ENCODE peak calls at places on chromosomes 3 and 15, in six cellular contexts. M is stomach, B is H1, D is tibial nerve, K is Peyer's patch, X is uterus. Y is an unnamed sample.

GRCh38 chr3:10917176-10917575 is 75.4 kb upstream of the SLC6A1 start:
- DNase-seq in M (no peak), B (no peak), D (no peak), K (peak), X (no peak), Y (no peak)

GRCh38 chr3:133505813-133506212 is 67.7 kb upstream of the CDV3 start:
- DNase-seq in M (no peak), B (no peak), D (no peak), K (no peak), X (no peak), Y (no peak)

GRCh38 chr3:29465836-29466235 is 185.0 kb downstream of the RBMS3 start:
- DNase-seq in M (no peak), B (no peak), D (no peak), K (no peak), X (no peak), Y (peak)

GRCh38 chr3:124149774-124150173 is 157.8 kb upstream of the ROPN1 start:
- DNase-seq in M (no peak), B (no peak), D (no peak), K (no peak), X (no peak), Y (no peak)

GRCh38 chr3:43288366-43288765 is 2.0 kb downstream of the SNRK start:
- DNase-seq in M (no peak), B (no peak), D (no peak), K (no peak), X (no peak), Y (no peak)

GRCh38 chr3:42728668-42729364 is 26.2 kb upstream of the HHATL start:
- DNase-seq in M (no peak), B (no peak), D (no peak), K (no peak), X (no peak), Y (no peak)

GRCh38 chr3:4734454-4734853 is 241.3 kb downstream of the ITPR1 start:
- DNase-seq in M (no peak), B (no peak), D (no peak), K (no peak), X (no peak), Y (no peak)

GRCh38 chr3:158167737-158168469 is 58.0 kb downstream of the RSRC1 start:
- DNase-seq in M (no peak), B (no peak), D (no peak), K (no peak), X (no peak), Y (no peak)

GRCh38 chr3:7739754-7740153 is 761.9 kb upstream of the LMCD1 start:
- DNase-seq in M (no peak), B (no peak), D (no peak), K (no peak), X (no peak), Y (no peak)

GRCh38 chr3:15154326-15154725 is 51.7 kb upstream of the CAPN7 start:
- DNase-seq in M (no peak), B (no peak), D (no peak), K (no peak), X (no peak), Y (no peak)

GRCh38 chr3:66396888-66397287 is 103.9 kb downstream of the LRIG1 start:
- DNase-seq in M (no peak), B (no peak), D (no peak), K (no peak), X (no peak), Y (no peak)

GRCh38 chr15:52783191-52783829 is 6.8 kb downstream of the ONECUT1 start:
- DNase-seq in M (no peak), B (peak), D (no peak), K (no peak), X (no peak), Y (no peak)

GRCh38 chr3:33425456-33425855 is 14.7 kb downstream of the UBP1 start:
- DNase-seq in M (no peak), B (no peak), D (no peak), K (no peak), X (no peak), Y (no peak)

GRCh38 chr3:69012836-69013255 is 638 bp downstream of the EOGT start:
- DNase-seq in M (peak), B (no peak), D (no peak), K (no peak), X (peak), Y (peak)

GRCh38 chr15:90620379-90621134 is 90.8 kb downstream of the CRTC3 start:
- DNase-seq in M (no peak), B (no peak), D (no peak), K (no peak), X (no peak), Y (peak)

GRCh38 chr3:130933801-130934345 is 40.0 kb downstream of the ATP2C1 start:
- DNase-seq in M (no peak), B (no peak), D (no peak), K (no peak), X (no peak), Y (no peak)

GRCh38 chr3:10707984-10708868 is 107.8 kb upstream of the SLC6A11 start:
- DNase-seq in M (no peak), B (no peak), D (no peak), K (no peak), X (peak), Y (no peak)

GRCh38 chr3:47643092-47643491 is 64.4 kb upstream of the CSPG5 start:
- DNase-seq in M (no peak), B (no peak), D (no peak), K (no peak), X (no peak), Y (no peak)

GRCh38 chr3:47348411-47349154 is 32.2 kb upstream of the PTPN23 start:
- DNase-seq in M (no peak), B (no peak), D (no peak), K (no peak), X (no peak), Y (no peak)

GRCh38 chr3:191236635-191237034 is 37.6 kb downstream of the OSTN start:
- DNase-seq in M (no peak), B (no peak), D (no peak), K (no peak), X (no peak), Y (no peak)

GRCh38 chr3:191424871-191425270 is 36.1 kb upstream of the PYDC2 start:
- DNase-seq in M (no peak), B (no peak), D (no peak), K (no peak), X (no peak), Y (no peak)

GRCh38 chr15:76335129-76335850 is 1.3 kb upstream of the ISL2 start:
- DNase-seq in M (no peak), B (no peak), D (no peak), K (peak), X (no peak), Y (no peak)

GRCh38 chr3:25257026-25257425 is 171.0 kb upstream of the RARB start:
- DNase-seq in M (no peak), B (no peak), D (no peak), K (no peak), X (no peak), Y (no peak)

GRCh38 chr3:130316164-130316563 is 29.3 kb upstream of the COL6A5 start:
- DNase-seq in M (no peak), B (no peak), D (no peak), K (no peak), X (peak), Y (no peak)

GRCh38 chr3:126131881-126132750 is 48.2 kb upstream of the SLC41A3 start:
- DNase-seq in M (peak), B (no peak), D (no peak), K (peak), X (peak), Y (no peak)

GRCh38 chr3:58637509-58637908 is 29.1 kb downstream of the FAM3D start:
- DNase-seq in M (no peak), B (no peak), D (no peak), K (no peak), X (no peak), Y (no peak)

GRCh38 chr3:133927543-133928066 is 31.9 kb upstream of the RAB6B start:
- DNase-seq in M (peak), B (no peak), D (no peak), K (peak), X (peak), Y (peak)

GRCh38 chr3:86073799-86074198 is 917.1 kb downstream of the VGLL3 start:
- DNase-seq in M (no peak), B (no peak), D (no peak), K (no peak), X (no peak), Y (no peak)

GRCh38 chr3:28972921-28973320 is 307.9 kb upstream of the RBMS3 start:
- DNase-seq in M (no peak), B (no peak), D (no peak), K (no peak), X (no peak), Y (no peak)

GRCh38 chr3:73451276-73451973 is 173.3 kb downstream of the PDZRN3 start:
- DNase-seq in M (peak), B (no peak), D (no peak), K (no peak), X (no peak), Y (no peak)

GRCh38 chr15:71011503-71012155 is 103.6 kb upstream of the THSD4 start:
- DNase-seq in M (no peak), B (no peak), D (no peak), K (no peak), X (no peak), Y (no peak)

DNA sequence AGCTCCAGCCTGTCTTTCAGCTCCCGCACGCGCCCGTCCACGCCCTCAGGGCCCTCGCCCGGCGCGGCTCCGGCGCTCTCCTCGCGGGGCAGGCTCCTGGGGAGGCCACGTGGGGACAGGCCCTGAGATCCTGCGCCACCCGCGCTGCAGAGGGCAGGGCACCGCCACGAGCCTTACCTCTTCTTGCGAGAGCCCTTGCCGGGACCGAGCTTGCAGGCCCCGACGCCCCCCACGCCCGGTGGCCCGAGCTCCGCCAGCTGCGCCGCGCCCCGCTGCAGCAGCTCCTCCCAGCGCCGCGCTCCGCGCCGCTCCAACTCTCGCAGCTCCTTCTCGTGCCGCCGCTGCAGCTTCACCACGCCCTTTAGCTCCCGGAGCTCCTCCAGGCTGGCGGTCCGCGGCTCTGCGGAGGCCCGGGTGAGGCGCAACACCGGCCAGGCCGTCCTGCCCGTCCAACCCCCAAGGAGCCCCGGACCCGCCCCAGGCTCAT is 8.3 kb upstream of the ANKRD63 start:
- DNase-seq in M (peak), B (no peak), D (no peak), K (peak), X (peak), Y (no peak)
- TF ChIP-seq POLR2A in M (no peak), B (no peak), D (no peak), K (no peak), X (no peak), Y (no peak)

GRCh38 chr15:46014532-46014931 is 379.7 kb downstream of the SQOR start:
- DNase-seq in M (no peak), B (no peak), D (no peak), K (peak), X (no peak), Y (no peak)
- H3K4me3 ChIP-seq in M (no peak), B (no peak), D (no peak), K (no peak), X (no peak), Y (no peak)

GRCh38 chr3:195030791-195031321 is 240.1 kb downstream of the XXYLT1 start:
- DNase-seq in M (no peak), B (no peak), D (no peak), K (no peak), X (no peak), Y (no peak)
- TF ChIP-seq POLR2A in M (no peak), B (no peak), D (no peak), K (no peak), X (no peak), Y (no peak)

GRCh38 chr3:167732313-167733065 is 2.2 kb downstream of the PDCD10 start:
- DNase-seq in M (no peak), B (no peak), D (no peak), K (no peak), X (no peak), Y (no peak)
- H3K4me3 ChIP-seq in M (no peak), B (no peak), D (no peak), K (no peak), X (no peak), Y (no peak)

DNA sequence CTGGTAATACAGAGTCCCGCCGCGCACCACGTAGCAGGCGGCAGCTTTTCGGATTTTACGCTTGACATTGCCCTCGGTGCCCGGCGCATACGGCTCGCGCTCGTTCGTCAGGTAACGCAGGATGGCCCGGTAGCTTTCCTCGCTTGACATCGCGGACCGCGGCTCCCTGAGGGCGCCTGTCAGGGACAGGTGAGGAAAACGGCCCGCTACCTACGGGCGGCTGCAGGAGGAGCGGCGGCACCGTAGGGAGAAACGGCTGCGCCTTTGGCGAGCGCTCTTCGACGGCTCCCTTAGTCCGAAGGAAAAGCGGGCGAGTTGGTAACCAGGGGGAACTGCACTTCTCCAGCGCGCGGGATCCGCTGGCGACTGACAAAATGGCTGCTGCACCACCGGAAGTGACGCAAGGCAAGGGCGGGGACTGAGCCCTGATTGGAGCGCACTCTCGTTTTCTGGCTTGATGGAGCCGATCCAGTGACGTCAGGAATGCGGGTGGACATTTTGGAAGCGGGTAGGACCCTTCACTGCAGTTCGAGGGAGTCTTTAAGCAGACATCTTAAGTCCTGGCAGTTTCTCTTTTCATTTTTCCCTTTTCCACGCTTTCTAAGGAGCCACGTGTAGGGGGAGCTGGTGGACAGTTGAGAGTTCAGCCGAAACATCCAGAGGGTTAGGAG is at the start of gene ZBTB11:
- DNase-seq in M (peak), B (peak), D (peak), K (peak), X (peak), Y (peak)
- TF ChIP-seq POLR2A in M (peak), B (peak), D (peak), K (peak), X (peak), Y (peak)

Y was measured in heart left ventricle.